ENCODE peak calls at places on chromosomes 11 and 22, in six cellular contexts. P, V, Z, H, S and D are unnamed samples.

GRCh38 chr11:59193741-59194140 is 19.0 kb downstream of the MPEG1 start:
- DNase-seq in P (no peak), V (no peak), Z (no peak), H (no peak), S (no peak), D (no peak)

GRCh38 chr11:14764213-14764898 is 120.8 kb downstream of the PDE3B start:
- DNase-seq in P (no peak), V (no peak), Z (no peak), H (no peak), S (no peak), D (no peak)

GRCh38 chr11:862028-862703 is 19.5 kb downstream of the TSPAN4 start:
- DNase-seq in P (peak; percentile 56), V (no peak), Z (no peak), H (no peak), S (no peak), D (peak; percentile 94)

GRCh38 chr11:57458410-57459111 is 1.8 kb upstream of the RTN4RL2 start:
- DNase-seq in P (peak; percentile 70), V (peak; percentile 38), Z (no peak), H (no peak), S (peak; percentile 78), D (peak; percentile 88)

GRCh38 chr11:67507242-67507890 is 596 bp downstream of the CDK2AP2 start:
- DNase-seq in P (peak; percentile 83), V (no peak), Z (no peak), H (no peak), S (no peak), D (peak; percentile 87)

GRCh38 chr22:29691636-29692326 is 28.0 kb upstream of the CABP7 start:
- DNase-seq in P (no peak), V (no peak), Z (no peak), H (no peak), S (no peak), D (peak; percentile 76)

GRCh38 chr22:24824915-24825314 is 18.9 kb downstream of the SGSM1 start:
- DNase-seq in P (no peak), V (no peak), Z (no peak), H (no peak), S (no peak), D (no peak)

GRCh38 chr22:27594474-27595134 is 207.0 kb downstream of the MN1 start:
- DNase-seq in P (no peak), V (no peak), Z (no peak), H (no peak), S (no peak), D (no peak)

GRCh38 chr22:47598864-47599263 is 836.4 kb downstream of the TBC1D22A start:
- DNase-seq in P (no peak), V (no peak), Z (no peak), H (no peak), S (no peak), D (no peak)

GRCh38 chr11:134393638-134394037 is 18.4 kb downstream of the B3GAT1 start:
- DNase-seq in P (peak; percentile 64), V (no peak), Z (no peak), H (peak; percentile 67), S (peak; percentile 64), D (peak; percentile 93)

GRCh38 chr22:24843048-24843447 is 37.0 kb downstream of the SGSM1 start:
- DNase-seq in P (peak; percentile 27), V (no peak), Z (no peak), H (no peak), S (no peak), D (peak; percentile 62)

GRCh38 chr11:123519055-123519796 is 89.2 kb downstream of the GRAMD1B start:
- DNase-seq in P (no peak), V (no peak), Z (no peak), H (no peak), S (no peak), D (peak; percentile 47)

GRCh38 chr22:33898121-33898520 is 22.2 kb downstream of the LARGE1 start:
- DNase-seq in P (no peak), V (no peak), Z (no peak), H (no peak), S (no peak), D (no peak)

GRCh38 chr11:22703040-22703439 is 36.6 kb downstream of the GAS2 start:
- DNase-seq in P (peak; percentile 3), V (no peak), Z (no peak), H (no peak), S (no peak), D (no peak)

GRCh38 chr11:106697058-106697457 is 321.2 kb downstream of the GUCY1A2 start:
- DNase-seq in P (no peak), V (no peak), Z (no peak), H (no peak), S (no peak), D (no peak)